ENCODE peak calls at places on chromosomes 2 and 18, in six cellular contexts. U is endodermal cell, O is fibroblast of lung, N is K562, F is DND-41, H is IMR-90. M is an unnamed sample. For H3K4me1, the result is how much of the 10 kb centered on the place peaks cover.

GRCh38 chr2:100990650-100991403 is 11.3 kb upstream of the RPL31 start:
- DNase-seq in O (no peak), U (no peak), F (no peak), H (no peak), N (no peak), M (no peak)

GRCh38 chr2:26642437-26642836 is 1.3 kb upstream of the CIB4 start:
- DNase-seq in N (no peak), H (no peak), F (no peak), O (no peak), U (peak), M (no peak)

GRCh38 chr18:13284330-13285027 is 65.9 kb downstream of the LDLRAD4 start:
- DNase-seq in H (no peak), O (no peak), N (no peak), F (no peak), U (no peak), M (peak)

GRCh38 chr2:114507744-114508143 is 65.3 kb downstream of the DPP10 start:
- DNase-seq in U (no peak), H (no peak), F (no peak), N (no peak), O (no peak), M (no peak)

GRCh38 chr18:41569867-41570266 is 385.2 kb upstream of the PIK3C3 start:
- DNase-seq in H (no peak), U (no peak), N (no peak), F (no peak), O (no peak), M (no peak)

GRCh38 chr2:31957748-31958717 is 52.8 kb downstream of the MEMO1 start:
- DNase-seq in N (no peak), H (no peak), F (no peak), O (no peak), U (no peak), M (no peak)

GRCh38 chr2:61218076-61218816 is 56.3 kb downstream of the C2orf74 start:
- DNase-seq in H (no peak), N (no peak), F (no peak), U (no peak), O (no peak), M (no peak)

GRCh38 chr18:57062178-57062577 is 84.7 kb upstream of the BOD1L2 start:
- DNase-seq in O (no peak), H (no peak), F (no peak), N (no peak), U (no peak), M (no peak)

GRCh38 chr2:12116228-12116750 is 369.9 kb downstream of the LPIN1 start:
- DNase-seq in F (no peak), O (no peak), N (no peak), H (no peak), U (no peak), M (no peak)

GRCh38 chr18:13290856-13291271 is 72.3 kb downstream of the LDLRAD4 start:
- DNase-seq in O (no peak), N (no peak), U (no peak), F (no peak), H (no peak), M (no peak)

GRCh38 chr2:147439986-147440385 is 404.8 kb upstream of the ACVR2A start:
- DNase-seq in N (no peak), O (no peak), U (no peak), F (no peak), H (no peak), M (no peak)

GRCh38 chr2:168571061-168571460 is 115.0 kb downstream of the CERS6 start:
- DNase-seq in H (peak), F (no peak), N (no peak), O (peak), U (no peak), M (no peak)

GRCh38 chr18:32937007-32937540 is 164.3 kb upstream of the KLHL14 start:
- DNase-seq in U (no peak), N (no peak), O (peak), H (no peak), F (no peak), M (no peak)

GRCh38 chr18:52060612-52061259 is 279.3 kb upstream of the DCC start:
- DNase-seq in H (no peak), F (no peak), N (no peak), U (peak), O (no peak), M (no peak)

GRCh38 chr18:22167471-22168151 is 1.8 kb upstream of the GATA6 start:
- DNase-seq in H (no peak), F (no peak), U (peak), O (peak), N (no peak), M (no peak)

GRCh38 chr2:232473467-232473890 is 14.2 kb downstream of the ECEL1 start:
- DNase-seq in O (peak), U (peak), H (no peak), N (peak), F (no peak), M (no peak)

GRCh38 chr2:147952118-147952517 is 68.4 kb downstream of the ORC4 start:
- DNase-seq in F (no peak), N (no peak), O (no peak), U (no peak), H (no peak), M (no peak)

GRCh38 chr2:229445013-229445412 is 173.9 kb upstream of the PID1 start:
- DNase-seq in N (no peak), O (peak), H (peak), U (no peak), F (no peak), M (peak)

GRCh38 chr18:8507361-8507760 is 101.9 kb upstream of the RAB12 start:
- DNase-seq in U (no peak), F (no peak), H (peak), O (peak), N (peak), M (no peak)
- TF ChIP-seq CTCF in U (peak), F (peak), H (peak), O (peak), N (peak), M (no peak)

GRCh38 chr2:96540136-96540535 is 3.6 kb downstream of the ARID5A start:
- DNase-seq in N (no peak), F (no peak), U (peak), H (peak), O (peak), M (no peak)

GRCh38 chr2:96536445-96537065 is at the start of gene ARID5A:
- DNase-seq in U (peak), F (peak), N (peak), H (peak), O (peak), M (peak)

GRCh38 chr2:96537066-96537733 is 648 bp downstream of the ARID5A start:
- DNase-seq in N (peak), U (peak), O (peak), H (peak), F (peak), M (peak)

GRCh38 chr2:96539215-96539920 is 2.8 kb downstream of the ARID5A start:
- DNase-seq in O (no peak), U (peak), N (no peak), F (no peak), H (no peak), M (peak)

DNA sequence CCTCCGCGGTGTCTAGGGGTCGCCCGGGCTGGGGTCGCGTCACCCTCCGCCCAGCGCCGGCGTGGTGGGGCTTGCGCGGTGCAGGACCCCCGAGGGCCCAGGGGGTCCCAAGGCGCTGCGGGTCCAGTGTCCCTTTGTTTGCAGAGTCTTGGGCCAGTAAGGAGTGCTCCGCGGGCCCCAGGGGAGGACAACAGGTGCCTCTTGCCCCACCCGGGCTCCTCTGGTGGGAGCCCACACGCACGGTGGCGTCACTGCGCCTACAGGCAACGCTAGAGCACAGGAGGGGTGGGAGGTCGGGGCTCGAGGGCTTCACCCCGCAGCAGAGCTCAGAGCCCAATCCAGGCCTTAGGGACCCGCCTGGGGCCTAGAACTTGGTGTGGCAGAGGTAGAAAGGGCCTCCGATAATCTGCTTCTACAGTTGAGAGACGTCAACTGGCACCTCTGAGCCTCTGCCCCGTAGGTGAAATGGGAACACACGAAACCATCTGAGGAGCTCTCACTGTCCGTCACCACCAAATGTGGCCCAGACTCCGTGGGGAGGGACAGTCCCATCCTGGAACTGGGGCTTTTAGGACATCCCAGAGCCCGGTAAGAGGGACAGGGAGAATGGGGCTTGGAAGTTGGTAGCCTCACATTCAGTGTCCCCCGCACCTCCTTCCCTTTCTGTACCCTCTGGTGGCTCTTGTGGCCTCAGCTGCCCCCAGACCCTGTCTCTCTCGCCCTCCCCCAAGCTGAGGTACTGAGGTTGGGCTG is 1.4 kb downstream of the ARID5A start:
- DNase-seq in F (peak), H (no peak), O (no peak), U (peak), N (no peak), M (peak)
- H3K9ac ChIP-seq in F (peak), H (peak), O (peak), U (no peak), N (peak), M (peak)

DNA sequence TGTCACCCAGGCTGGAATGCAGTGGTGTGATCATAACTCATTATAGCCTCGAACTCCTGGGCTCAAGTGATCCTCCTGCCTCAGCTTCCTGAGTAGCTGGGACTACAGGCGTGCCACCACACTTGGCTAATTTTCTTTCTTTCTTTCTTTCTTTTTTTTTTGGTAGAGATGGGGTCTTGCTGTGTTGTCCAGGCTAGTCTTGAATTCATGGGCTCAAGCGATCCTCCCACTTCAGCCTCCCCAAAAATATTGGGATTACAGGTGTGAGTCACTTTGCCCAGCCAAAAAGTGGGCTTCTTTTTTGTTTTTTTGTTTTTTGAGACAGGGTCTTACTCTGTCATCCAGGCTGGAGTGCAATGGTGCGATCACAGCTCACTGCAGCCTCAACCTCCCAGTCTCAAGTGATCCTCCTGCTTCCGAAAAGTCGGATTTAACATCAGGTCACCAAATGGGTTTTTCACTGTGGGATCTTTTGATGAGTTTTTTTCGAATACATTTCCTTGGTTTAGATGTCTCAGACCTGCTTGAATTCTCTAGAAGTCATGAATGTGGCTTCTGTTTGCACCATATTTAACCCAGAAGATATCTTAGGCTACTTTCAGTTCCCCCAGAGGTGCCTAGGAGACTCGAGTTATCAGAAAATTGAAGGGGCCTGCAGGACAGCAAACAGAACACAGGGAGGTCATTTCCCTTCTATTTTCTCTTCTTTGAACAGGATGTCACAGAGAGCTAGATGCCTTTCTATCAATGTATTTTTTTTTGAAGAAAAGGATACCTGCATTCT is 8.9 kb downstream of the RAB31 start:
- DNase-seq in N (no peak), O (no peak), H (no peak), F (no peak), U (no peak), M (no peak)
- H3K4me1 ChIP-seq in N (under half), O (under half), H (under half), F (under half), U (under half), M (under half)

GRCh38 chr2:65256088-65256487 is 28.5 kb downstream of the ACTR2 start:
- DNase-seq in H (no peak), F (no peak), O (no peak), U (no peak), N (no peak), M (no peak)
- TF ChIP-seq CTCF in H (peak), F (peak), O (no peak), U (peak), N (no peak), M (no peak)

GRCh38 chr18:68797901-68798300 is at the start of gene CCDC102B:
- DNase-seq in U (no peak), H (peak), O (peak), F (no peak), N (no peak), M (no peak)
- H3K9ac ChIP-seq in U (no peak), H (peak), O (peak), F (no peak), N (no peak), M (no peak)

GRCh38 chr2:36439084-36439483 is 83.5 kb downstream of the CRIM1 start:
- DNase-seq in H (no peak), N (no peak), O (no peak), F (no peak), U (no peak), M (no peak)
- H3K4me1 ChIP-seq in H (under half), N (under half), O (under half), F (under half), U (under half), M (under half)

GRCh38 chr2:172095905-172096660 is 6.6 kb downstream of the DLX2 start:
- DNase-seq in U (peak), O (no peak), F (peak), H (no peak), N (no peak), M (peak)
- TF ChIP-seq CTCF in U (peak), O (no peak), F (peak), H (no peak), N (no peak), M (no peak)

GRCh38 chr2:96538487-96539214 is 2.1 kb downstream of the ARID5A start:
- DNase-seq in H (no peak), O (peak), N (no peak), U (peak), F (peak), M (peak)
- H3K9ac ChIP-seq in H (no peak), O (no peak), N (peak), U (no peak), F (peak), M (peak)

GRCh38 chr2:47070155-47070919 is 84.8 kb downstream of the STPG4 start:
- DNase-seq in N (no peak), H (no peak), O (peak), F (no peak), U (peak), M (peak)
- H3K4me1 ChIP-seq in N (under half), H (under half), O (half or more), F (under half), U (under half), M (under half)

GRCh38 chr2:110854355-110855081 is 122.1 kb downstream of the ACOXL start:
- DNase-seq in F (peak), H (no peak), U (peak), O (no peak), N (no peak), M (no peak)
- TF ChIP-seq CTCF in F (peak), H (no peak), U (peak), O (peak), N (peak), M (no peak)